ENCODE peak calls at places on chromosomes 4 and X, in six cellular contexts. H is fibroblast of mammary gland, T is NCI-H1436, F is M059J, Q is NCI-H748 treated with DMSO at 0.1 percent for 48 hours, S is MCF 10A. R is an unnamed sample.

GRCh38 chr4:105197777-105198176 is 51.1 kb downstream of the TET2 start:
- DNase-seq in H (peak), T (no peak), F (peak), Q (no peak), S (no peak), R (no peak)

GRCh38 chr4:133355636-133356035 is 206.5 kb downstream of the PCDH10 start:
- DNase-seq in H (no peak), T (no peak), F (no peak), Q (no peak), S (no peak), R (no peak)

GRCh38 chr4:183393446-183393845 is 51.0 kb upstream of the CDKN2AIP start:
- DNase-seq in H (no peak), T (no peak), F (no peak), Q (no peak), S (no peak), R (no peak)

GRCh38 chrX:21658746-21659145 is 616 bp upstream of the KLHL34 start:
- DNase-seq in H (no peak), T (no peak), F (no peak), Q (no peak), S (no peak), R (no peak)

GRCh38 chr4:136412708-136413107 is 1119.6 kb downstream of the PCDH18 start:
- DNase-seq in H (peak), T (no peak), F (peak), Q (no peak), S (peak), R (no peak)

GRCh38 chr4:112284662-112285411 is 867 bp downstream of the TIFA start:
- DNase-seq in H (no peak), T (no peak), F (peak), Q (no peak), S (peak), R (peak)

GRCh38 chr4:87038837-87039715 is 104.3 kb downstream of the AFF1 start:
- DNase-seq in H (peak), T (peak), F (peak), Q (no peak), S (peak), R (peak)

GRCh38 chr4:7399433-7400234 is 35.1 kb downstream of the PSAPL1 start:
- DNase-seq in H (no peak), T (no peak), F (no peak), Q (no peak), S (no peak), R (no peak)

GRCh38 chr4:78441786-78442185 is 109.8 kb upstream of the ANXA3 start:
- DNase-seq in H (no peak), T (no peak), F (no peak), Q (no peak), S (no peak), R (no peak)

GRCh38 chr4:150464523-150464922 is 117.4 kb upstream of the MAB21L2 start:
- DNase-seq in H (no peak), T (no peak), F (peak), Q (no peak), S (no peak), R (no peak)

GRCh38 chr4:30863031-30863430 is 142.9 kb downstream of the PCDH7 start:
- DNase-seq in H (peak), T (no peak), F (no peak), Q (no peak), S (peak), R (no peak)

R was measured in foreskin melanocyte.